ENCODE peak calls at places on chromosomes 12 and 14, in four cellular contexts. One of them, this sample, is unnamed.

GRCh38 chr12:58540480-58541299 is 379.6 kb downstream of the LRIG3 start:
- DNase-seq in HFF-Myc: peak; percentile 91
- DNase-seq in CD14-positive monocyte: no peak
- DNase-seq in cardiac muscle cell: peak; percentile 88
- DNase-seq in this sample: peak; percentile 75

GRCh38 chr14:39219075-39219499 is 14.6 kb upstream of the MIA2 start:
- DNase-seq in HFF-Myc: peak; percentile 41
- DNase-seq in CD14-positive monocyte: no peak
- DNase-seq in cardiac muscle cell: no peak
- DNase-seq in this sample: no peak

GRCh38 chr14:71629765-71630502 is 302.3 kb upstream of the RGS6 start:
- DNase-seq in HFF-Myc: no peak
- DNase-seq in CD14-positive monocyte: no peak
- DNase-seq in cardiac muscle cell: no peak
- DNase-seq in this sample: no peak

GRCh38 chr12:117441751-117442150 is 80.3 kb upstream of the NOS1 start:
- DNase-seq in HFF-Myc: no peak
- DNase-seq in CD14-positive monocyte: no peak
- DNase-seq in cardiac muscle cell: no peak
- DNase-seq in this sample: no peak

GRCh38 chr14:105012171-105012985 is 8.5 kb downstream of the CDCA4 start:
- DNase-seq in HFF-Myc: no peak
- DNase-seq in CD14-positive monocyte: no peak
- DNase-seq in cardiac muscle cell: no peak
- DNase-seq in this sample: no peak

GRCh38 chr12:75137896-75138295 is 71.7 kb downstream of the KCNC2 start:
- DNase-seq in HFF-Myc: no peak
- DNase-seq in CD14-positive monocyte: no peak
- DNase-seq in cardiac muscle cell: no peak
- DNase-seq in this sample: no peak

GRCh38 chr14:75295491-75296338 is 17.1 kb downstream of the FOS start:
- DNase-seq in HFF-Myc: no peak
- DNase-seq in CD14-positive monocyte: peak; percentile 82
- DNase-seq in cardiac muscle cell: peak; percentile 89
- DNase-seq in this sample: peak; percentile 88

GRCh38 chr12:118164798-118165486 is 29.0 kb downstream of the PEBP1 start:
- DNase-seq in HFF-Myc: no peak
- DNase-seq in CD14-positive monocyte: no peak
- DNase-seq in cardiac muscle cell: peak; percentile 32
- DNase-seq in this sample: peak; percentile 40

GRCh38 chr14:54564071-54564798 is 2.7 kb upstream of the SAMD4A start:
- DNase-seq in HFF-Myc: no peak
- DNase-seq in CD14-positive monocyte: no peak
- DNase-seq in cardiac muscle cell: peak; percentile 34
- DNase-seq in this sample: no peak

GRCh38 chr12:41619705-41620104 is 431.6 kb downstream of the PDZRN4 start:
- DNase-seq in HFF-Myc: no peak
- DNase-seq in CD14-positive monocyte: no peak
- DNase-seq in cardiac muscle cell: no peak
- DNase-seq in this sample: no peak

GRCh38 chr12:130632582-130633174 is 83.4 kb downstream of the RIMBP2 start:
- DNase-seq in HFF-Myc: no peak
- DNase-seq in CD14-positive monocyte: no peak
- DNase-seq in cardiac muscle cell: no peak
- DNase-seq in this sample: no peak

GRCh38 chr12:123113038-123113437 is 37.9 kb downstream of the PITPNM2 start:
- DNase-seq in HFF-Myc: no peak
- DNase-seq in CD14-positive monocyte: no peak
- DNase-seq in cardiac muscle cell: no peak
- DNase-seq in this sample: no peak

GRCh38 chr14:68877993-68878575 is 85.2 kb upstream of the ZFP36L1 start:
- DNase-seq in HFF-Myc: no peak
- DNase-seq in CD14-positive monocyte: no peak
- DNase-seq in cardiac muscle cell: no peak
- DNase-seq in this sample: no peak

GRCh38 chr12:109981311-109981710 is 14.9 kb downstream of the GIT2 start:
- DNase-seq in HFF-Myc: no peak
- DNase-seq in CD14-positive monocyte: no peak
- DNase-seq in cardiac muscle cell: no peak
- DNase-seq in this sample: no peak

GRCh38 chr14:23055621-23056256 is 1.6 kb downstream of the CDH24 start:
- DNase-seq in HFF-Myc: no peak
- DNase-seq in CD14-positive monocyte: no peak
- DNase-seq in cardiac muscle cell: no peak
- DNase-seq in this sample: no peak

GRCh38 chr14:103892247-103892646 is 36.0 kb upstream of the TDRD9 start:
- DNase-seq in HFF-Myc: no peak
- DNase-seq in CD14-positive monocyte: no peak
- DNase-seq in cardiac muscle cell: no peak
- DNase-seq in this sample: no peak

DNA sequence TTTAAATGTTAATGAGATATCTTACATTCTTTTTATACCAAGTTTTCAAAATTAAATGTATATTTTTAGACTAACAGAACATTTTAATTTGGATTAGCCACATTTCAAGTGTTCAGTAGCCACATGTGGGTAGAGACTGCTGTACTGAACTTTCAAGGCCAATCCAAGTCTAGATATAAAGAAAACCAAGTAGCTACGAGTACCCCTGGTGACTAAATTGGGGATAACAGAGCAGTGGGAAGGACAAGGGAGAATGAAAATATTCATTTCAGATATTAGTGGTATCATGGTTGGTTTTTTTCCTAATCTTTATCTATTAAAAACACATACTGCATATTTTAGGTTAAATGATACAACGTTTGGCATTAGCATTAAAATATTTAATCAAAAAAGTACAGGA is 69.4 kb upstream of the RHOJ start:
- DNase-seq in HFF-Myc: no peak
- DNase-seq in CD14-positive monocyte: no peak
- DNase-seq in cardiac muscle cell: peak; percentile 29
- DNase-seq in this sample: no peak
- TF ChIP-seq CTCF in HFF-Myc: no peak
- TF ChIP-seq CTCF in CD14-positive monocyte: no peak
- TF ChIP-seq CTCF in cardiac muscle cell: peak; percentile 49
- TF ChIP-seq CTCF in this sample: peak; percentile 46

GRCh38 chr14:56491299-56492285 is 88.0 kb upstream of the TMEM260 start:
- DNase-seq in HFF-Myc: peak; percentile 24
- DNase-seq in CD14-positive monocyte: no peak
- DNase-seq in cardiac muscle cell: peak; percentile 84
- DNase-seq in this sample: peak; percentile 69
- TF ChIP-seq CTCF in HFF-Myc: peak; percentile 75
- TF ChIP-seq CTCF in CD14-positive monocyte: peak; percentile 59
- TF ChIP-seq CTCF in cardiac muscle cell: peak; percentile 82
- TF ChIP-seq CTCF in this sample: peak; percentile 71

DNA sequence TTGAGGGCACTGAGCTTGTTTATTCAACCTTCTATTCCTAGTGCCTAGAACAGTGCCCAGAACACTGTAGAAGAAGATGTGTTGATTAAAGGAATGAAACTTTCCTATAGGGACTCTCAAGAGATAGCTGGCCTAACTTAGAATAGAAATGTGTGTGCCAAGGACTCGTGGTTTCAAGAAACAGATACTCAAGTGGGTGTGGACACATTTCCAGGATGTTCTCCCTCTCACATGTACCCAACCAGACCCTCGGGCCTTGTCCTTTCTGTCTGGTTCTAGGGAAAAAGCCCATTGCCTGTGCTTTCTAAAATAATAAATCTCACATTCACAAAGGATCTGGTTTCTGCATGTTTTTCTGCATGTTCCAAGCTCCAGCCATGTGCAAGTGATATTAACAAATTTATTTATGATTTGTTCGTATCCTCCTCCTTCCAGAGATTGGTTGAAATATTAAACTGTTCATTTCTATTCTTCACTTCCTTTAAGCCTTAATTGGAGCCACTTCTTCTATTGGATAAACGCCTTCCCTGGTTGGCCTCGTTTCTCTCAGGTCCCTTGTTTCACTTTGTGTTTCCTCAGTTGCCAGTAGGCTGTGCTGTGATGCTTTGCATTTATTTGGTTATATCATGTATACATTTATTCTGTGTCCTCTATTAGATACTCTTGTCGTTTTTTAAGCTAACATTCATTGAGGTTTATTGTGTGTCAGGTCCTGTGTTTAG is 89.8 kb downstream of the CRADD start:
- DNase-seq in HFF-Myc: peak; percentile 52
- DNase-seq in CD14-positive monocyte: no peak
- DNase-seq in cardiac muscle cell: peak; percentile 21
- DNase-seq in this sample: no peak
- TF ChIP-seq CTCF in HFF-Myc: peak; percentile 53
- TF ChIP-seq CTCF in CD14-positive monocyte: peak; percentile 75
- TF ChIP-seq CTCF in cardiac muscle cell: peak; percentile 73
- TF ChIP-seq CTCF in this sample: no peak

GRCh38 chr12:40298341-40298740 is 73.5 kb downstream of the LRRK2 start:
- DNase-seq in HFF-Myc: no peak
- DNase-seq in CD14-positive monocyte: no peak
- DNase-seq in cardiac muscle cell: no peak
- DNase-seq in this sample: no peak
- TF ChIP-seq CTCF in HFF-Myc: no peak
- TF ChIP-seq CTCF in CD14-positive monocyte: no peak
- TF ChIP-seq CTCF in cardiac muscle cell: no peak
- TF ChIP-seq CTCF in this sample: no peak

GRCh38 chr14:83887871-83888270 is 1642.1 kb upstream of the FLRT2 start:
- DNase-seq in HFF-Myc: peak; percentile 36
- DNase-seq in CD14-positive monocyte: no peak
- DNase-seq in cardiac muscle cell: no peak
- DNase-seq in this sample: no peak

GRCh38 chr14:83883732-83884131 is 1646.2 kb upstream of the FLRT2 start:
- DNase-seq in HFF-Myc: no peak
- DNase-seq in CD14-positive monocyte: no peak
- DNase-seq in cardiac muscle cell: no peak
- DNase-seq in this sample: no peak

GRCh38 chr14:83885748-83886382 is 1644.1 kb upstream of the FLRT2 start:
- DNase-seq in HFF-Myc: no peak
- DNase-seq in CD14-positive monocyte: no peak
- DNase-seq in cardiac muscle cell: no peak
- DNase-seq in this sample: no peak
- TF ChIP-seq CTCF in HFF-Myc: no peak
- TF ChIP-seq CTCF in CD14-positive monocyte: no peak
- TF ChIP-seq CTCF in cardiac muscle cell: no peak
- TF ChIP-seq CTCF in this sample: no peak

DNA sequence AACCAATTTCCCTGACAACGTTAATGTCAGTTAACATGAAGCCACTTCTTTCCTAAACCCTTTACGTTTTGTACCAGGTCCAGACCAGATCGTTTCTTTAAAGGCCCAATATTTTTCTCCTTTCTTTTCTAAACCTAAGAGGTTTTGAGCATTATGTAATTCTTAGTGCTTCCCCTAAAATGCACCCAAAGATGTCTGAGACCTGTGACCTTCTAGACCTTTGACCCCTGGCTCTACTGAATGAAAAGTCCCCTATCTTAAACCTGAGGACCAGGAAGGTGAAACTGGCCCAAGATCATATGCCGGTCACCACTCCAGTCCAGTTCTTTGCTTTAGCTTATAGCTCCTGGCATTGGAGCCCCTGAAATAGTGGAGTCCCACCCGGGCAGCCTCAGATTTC is 211.4 kb downstream of the SLC41A2 start:
- DNase-seq in HFF-Myc: no peak
- DNase-seq in CD14-positive monocyte: no peak
- DNase-seq in cardiac muscle cell: no peak
- DNase-seq in this sample: no peak
- TF ChIP-seq CTCF in HFF-Myc: no peak
- TF ChIP-seq CTCF in CD14-positive monocyte: no peak
- TF ChIP-seq CTCF in cardiac muscle cell: no peak
- TF ChIP-seq CTCF in this sample: no peak

GRCh38 chr14:99760817-99761216 is 32.4 kb upstream of the EML1 start:
- DNase-seq in HFF-Myc: no peak
- DNase-seq in CD14-positive monocyte: no peak
- DNase-seq in cardiac muscle cell: no peak
- DNase-seq in this sample: no peak

GRCh38 chr14:99763527-99764221 is 29.5 kb upstream of the EML1 start:
- DNase-seq in HFF-Myc: no peak
- DNase-seq in CD14-positive monocyte: no peak
- DNase-seq in cardiac muscle cell: no peak
- DNase-seq in this sample: no peak

GRCh38 chr14:99768381-99768780 is 24.8 kb upstream of the EML1 start:
- DNase-seq in HFF-Myc: no peak
- DNase-seq in CD14-positive monocyte: no peak
- DNase-seq in cardiac muscle cell: peak; percentile 23
- DNase-seq in this sample: no peak

GRCh38 chr14:99759546-99759925 is 33.7 kb upstream of the EML1 start:
- DNase-seq in HFF-Myc: no peak
- DNase-seq in CD14-positive monocyte: no peak
- DNase-seq in cardiac muscle cell: no peak
- DNase-seq in this sample: no peak

GRCh38 chr14:99764222-99764706 is 28.9 kb upstream of the EML1 start:
- DNase-seq in HFF-Myc: no peak
- DNase-seq in CD14-positive monocyte: no peak
- DNase-seq in cardiac muscle cell: no peak
- DNase-seq in this sample: no peak
- TF ChIP-seq CTCF in HFF-Myc: no peak
- TF ChIP-seq CTCF in CD14-positive monocyte: no peak
- TF ChIP-seq CTCF in cardiac muscle cell: no peak
- TF ChIP-seq CTCF in this sample: no peak

DNA sequence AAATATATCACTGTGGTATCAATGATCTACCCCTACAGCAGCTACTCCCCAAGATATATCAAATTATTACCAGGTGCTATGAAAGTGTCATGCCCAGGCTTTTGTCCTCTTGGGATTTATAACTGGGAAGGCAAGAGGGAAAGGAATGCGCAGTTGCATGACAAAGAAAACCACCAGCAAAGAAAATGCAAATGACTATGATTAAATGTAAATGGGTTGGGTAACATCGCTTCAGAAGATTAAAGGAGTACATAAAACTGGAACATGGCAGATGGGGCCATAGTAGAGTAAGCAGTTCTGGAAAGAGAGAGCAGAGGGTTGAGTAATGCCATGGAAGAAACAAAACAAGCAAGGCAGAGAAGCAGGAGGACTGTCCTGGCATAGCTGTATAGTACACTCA is 493.1 kb downstream of the NOVA1 start:
- DNase-seq in HFF-Myc: no peak
- DNase-seq in CD14-positive monocyte: no peak
- DNase-seq in cardiac muscle cell: no peak
- DNase-seq in this sample: no peak
- TF ChIP-seq CTCF in HFF-Myc: no peak
- TF ChIP-seq CTCF in CD14-positive monocyte: no peak
- TF ChIP-seq CTCF in cardiac muscle cell: no peak
- TF ChIP-seq CTCF in this sample: no peak

GRCh38 chr12:88633312-88633711 is 53.0 kb upstream of the KITLG start:
- DNase-seq in HFF-Myc: no peak
- DNase-seq in CD14-positive monocyte: no peak
- DNase-seq in cardiac muscle cell: no peak
- DNase-seq in this sample: no peak
- TF ChIP-seq CTCF in HFF-Myc: no peak
- TF ChIP-seq CTCF in CD14-positive monocyte: peak; percentile 23
- TF ChIP-seq CTCF in cardiac muscle cell: peak; percentile 39
- TF ChIP-seq CTCF in this sample: peak; percentile 47

DNA sequence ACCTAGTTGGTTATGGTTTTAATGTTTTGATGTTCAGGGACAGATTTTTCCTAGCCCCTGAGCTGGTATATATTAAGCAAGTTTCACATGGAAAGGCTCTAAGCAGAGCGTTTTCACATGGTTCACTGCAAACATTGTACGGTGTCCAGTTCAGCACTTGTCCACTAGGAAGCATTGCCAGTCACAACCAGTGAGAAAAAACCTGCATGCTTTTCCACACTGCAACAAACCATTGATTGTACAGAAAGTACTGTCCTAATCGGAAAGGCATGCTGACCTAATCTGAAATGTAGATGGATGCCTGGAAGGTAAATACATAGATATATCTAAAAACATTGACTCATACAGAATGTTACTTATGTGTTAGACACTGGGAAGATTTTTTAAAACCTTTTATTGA is 25.0 kb upstream of the NPAS3 start:
- DNase-seq in HFF-Myc: no peak
- DNase-seq in CD14-positive monocyte: no peak
- DNase-seq in cardiac muscle cell: peak; percentile 12
- DNase-seq in this sample: no peak
- TF ChIP-seq CTCF in HFF-Myc: peak; percentile 7
- TF ChIP-seq CTCF in CD14-positive monocyte: no peak
- TF ChIP-seq CTCF in cardiac muscle cell: peak; percentile 15
- TF ChIP-seq CTCF in this sample: no peak

This sample was measured in endothelial cell.